ENCODE peak calls at places on chromosomes 1 and 21, in five cellular contexts. W is mesenchymal stem cell; Y is epithelial cell of esophagus; Z is H7; D is CD4-positive, alpha-beta memory T cell. P is an unnamed sample.

GRCh38 chr1:234933031-234933430 is 195.6 kb downstream of the TOMM20 start:
- DNase-seq in W (no peak), Y (peak), Z (no peak), D (no peak), P (no peak)

GRCh38 chr1:65393928-65394327 is 26.5 kb upstream of the LEPR start:
- DNase-seq in W (no peak), Y (no peak), Z (no peak), D (no peak), P (no peak)

GRCh38 chr1:19717467-19717866 is 52.8 kb downstream of the HTR6 start:
- DNase-seq in W (no peak), Y (no peak), Z (no peak), D (no peak), P (no peak)

GRCh38 chr21:41948901-41949300 is 4.9 kb downstream of the C2CD2 start:
- DNase-seq in W (no peak), Y (no peak), Z (no peak), D (no peak), P (no peak)

GRCh38 chr1:80050085-80050484 is 1043.6 kb upstream of the ADGRL4 start:
- DNase-seq in W (no peak), Y (no peak), Z (no peak), D (no peak), P (no peak)

GRCh38 chr1:15324867-15325335 is 77.9 kb downstream of the FHAD1 start:
- DNase-seq in W (no peak), Y (no peak), Z (no peak), D (no peak), P (no peak)

GRCh38 chr1:33709780-33710713 is 153.8 kb upstream of the HMGB4 start:
- DNase-seq in W (no peak), Y (no peak), Z (no peak), D (no peak), P (no peak)

GRCh38 chr1:200483491-200484143 is 73.8 kb upstream of the ZNF281 start:
- DNase-seq in W (peak), Y (peak), Z (peak), D (no peak), P (no peak)

GRCh38 chr21:37210799-37211198 is 56.3 kb downstream of the VPS26C start:
- DNase-seq in W (no peak), Y (no peak), Z (no peak), D (no peak), P (no peak)

GRCh38 chr1:107877092-107877491 is 87.9 kb downstream of the VAV3 start:
- DNase-seq in W (peak), Y (peak), Z (no peak), D (no peak), P (no peak)

GRCh38 chr1:20787775-20788488 is 825 bp upstream of the HP1BP3 start:
- DNase-seq in W (peak), Y (peak), Z (peak), D (no peak), P (no peak)

P was measured in prostate gland.